ENCODE peak calls at places on chromosome 10, in seven cellular contexts. W, T, A, D, X, V and S are unnamed samples.

GRCh38 chr10:104337985-104338735 is at the start of gene ITPRIP:
- DNase-seq in A (no peak), D (no peak), V (peak), W (peak), T (peak), X (peak), S (peak)

GRCh38 chr10:126017961-126018560 is 121.7 kb downstream of the FANK1 start:
- DNase-seq in V (peak), A (peak), T (no peak), W (no peak), X (peak), D (no peak), S (no peak)

GRCh38 chr10:50951451-50951850 is 66.0 kb upstream of the A1CF start:
- DNase-seq in V (no peak), T (no peak), W (no peak), X (no peak), A (no peak), D (no peak), S (no peak)

GRCh38 chr10:133442191-133442966 is 11.4 kb upstream of the SCART1 start:
- DNase-seq in W (no peak), D (no peak), T (no peak), V (no peak), A (no peak), X (no peak), S (no peak)

GRCh38 chr10:110755781-110756180 is 111.6 kb downstream of the RBM20 start:
- DNase-seq in T (no peak), X (no peak), D (no peak), V (no peak), W (no peak), A (no peak), S (no peak)

GRCh38 chr10:13759167-13759566 is 172.4 kb downstream of the PRPF18 start:
- DNase-seq in W (no peak), D (peak), T (no peak), V (peak), A (no peak), X (peak), S (peak)

GRCh38 chr10:44906476-44906875 is 4.7 kb upstream of the TMEM72 start:
- DNase-seq in X (peak), W (no peak), T (no peak), V (no peak), A (no peak), D (no peak), S (no peak)

GRCh38 chr10:128178319-128178937 is 52.2 kb upstream of the MKI67 start:
- DNase-seq in D (no peak), W (no peak), V (peak), T (no peak), X (peak), A (no peak), S (no peak)

GRCh38 chr10:9096288-9096687 is 1041.8 kb downstream of the GATA3 start:
- DNase-seq in X (no peak), A (no peak), W (no peak), V (no peak), D (no peak), T (no peak), S (no peak)

GRCh38 chr10:11010582-11010981 is 7.1 kb upstream of the CELF2 start:
- DNase-seq in D (no peak), W (no peak), T (no peak), V (no peak), X (no peak), A (no peak), S (no peak)

GRCh38 chr10:130218181-130218641 is 82.0 kb downstream of the GLRX3 start:
- DNase-seq in V (no peak), X (no peak), D (no peak), A (no peak), W (no peak), T (no peak), S (no peak)

GRCh38 chr10:14276200-14276599 is 54.5 kb downstream of the FRMD4A start:
- DNase-seq in V (no peak), T (no peak), D (no peak), A (no peak), X (no peak), W (no peak), S (no peak)

GRCh38 chr10:121928528-121928884 is 675 bp upstream of the ATE1 start:
- DNase-seq in X (peak), T (no peak), A (no peak), V (peak), W (peak), D (no peak), S (no peak)

GRCh38 chr10:35789996-35790395 is 147.9 kb upstream of the FZD8 start:
- DNase-seq in V (no peak), X (peak), T (no peak), D (no peak), W (no peak), A (peak), S (no peak)

GRCh38 chr10:29608062-29608461 is 26.7 kb downstream of the SVIL start:
- DNase-seq in V (no peak), T (peak), W (no peak), X (no peak), D (no peak), A (no peak), S (no peak)

GRCh38 chr10:109174526-109174925 is 748.8 kb downstream of the XPNPEP1 start:
- DNase-seq in W (no peak), A (no peak), D (no peak), X (no peak), T (no peak), V (no peak), S (no peak)

GRCh38 chr10:89414146-89414878 is at the start of gene IFIT5:
- DNase-seq in T (peak), A (no peak), V (peak), X (peak), D (no peak), W (peak), S (peak)

GRCh38 chr10:47023237-47024045 is 112.2 kb downstream of the PTPN20 start:
- DNase-seq in D (no peak), A (no peak), X (no peak), W (peak), T (peak), V (no peak), S (no peak)

GRCh38 chr10:74079914-74080590 is 70.6 kb downstream of the AP3M1 start:
- DNase-seq in D (no peak), X (no peak), V (peak), A (no peak), T (no peak), W (no peak), S (no peak)

GRCh38 chr10:116417821-116418220 is 9.8 kb upstream of the PNLIPRP3 start:
- DNase-seq in W (no peak), A (no peak), V (no peak), D (no peak), X (no peak), T (no peak), S (no peak)

GRCh38 chr10:43865275-43866135 is 216.8 kb upstream of the ZNF32 start:
- DNase-seq in D (no peak), W (peak), A (no peak), V (peak), T (no peak), X (no peak), S (peak)

GRCh38 chr10:120950103-120950561 is 99.0 kb downstream of the WDR11 start:
- DNase-seq in D (no peak), X (peak), V (peak), T (peak), A (no peak), W (no peak), S (peak)

GRCh38 chr10:46069771-46070463 is 23.8 kb upstream of the MSMB start:
- DNase-seq in A (no peak), D (no peak), X (peak), W (no peak), V (no peak), T (no peak), S (no peak)

GRCh38 chr10:29113251-29113945 is 175.5 kb upstream of the LYZL1 start:
- DNase-seq in V (no peak), D (no peak), W (no peak), A (no peak), X (peak), T (no peak), S (no peak)

GRCh38 chr10:121695731-121696464 is 97.7 kb upstream of the FGFR2 start:
- DNase-seq in W (no peak), X (no peak), A (no peak), T (no peak), V (no peak), D (no peak), S (no peak)

GRCh38 chr10:56646301-56646700 is 285.2 kb upstream of the ZWINT start:
- DNase-seq in W (no peak), V (no peak), D (no peak), A (no peak), X (no peak), T (no peak), S (no peak)

GRCh38 chr10:12701696-12702095 is 299.8 kb downstream of the CCDC3 start:
- DNase-seq in V (peak), T (no peak), A (no peak), D (no peak), W (no peak), X (peak), S (no peak)

GRCh38 chr10:44471410-44471809 is 86.5 kb upstream of the CXCL12 start:
- DNase-seq in W (no peak), A (no peak), D (no peak), X (no peak), T (no peak), V (no peak), S (no peak)

GRCh38 chr10:3426190-3426845 is 253.7 kb upstream of the PITRM1 start:
- DNase-seq in W (no peak), A (no peak), T (no peak), D (peak), X (peak), V (peak), S (no peak)

GRCh38 chr10:51760864-51761263 is 61.5 kb upstream of the CSTF2T start:
- DNase-seq in A (no peak), X (no peak), W (no peak), D (no peak), V (no peak), T (no peak), S (no peak)

GRCh38 chr10:48363617-48364355 is 57.3 kb downstream of the MAPK8 start:
- DNase-seq in X (peak), D (peak), T (no peak), W (peak), A (peak), V (peak), S (peak)

GRCh38 chr10:7134448-7134847 is 276.4 kb downstream of the SFMBT2 start:
- DNase-seq in X (no peak), W (no peak), A (no peak), T (no peak), D (no peak), V (no peak), S (no peak)

GRCh38 chr10:127983701-127984100 is 76.8 kb downstream of the PTPRE start:
- DNase-seq in A (no peak), T (peak), W (no peak), V (no peak), X (no peak), D (no peak), S (no peak)

GRCh38 chr10:68870545-68871104 is 30.5 kb upstream of the DDX50 start:
- DNase-seq in W (no peak), T (no peak), A (no peak), V (no peak), D (no peak), X (no peak), S (no peak)

GRCh38 chr10:15516284-15516956 is 145.3 kb upstream of the FAM171A1 start:
- DNase-seq in D (no peak), V (no peak), T (no peak), W (no peak), A (no peak), X (no peak), S (no peak)

DNA sequence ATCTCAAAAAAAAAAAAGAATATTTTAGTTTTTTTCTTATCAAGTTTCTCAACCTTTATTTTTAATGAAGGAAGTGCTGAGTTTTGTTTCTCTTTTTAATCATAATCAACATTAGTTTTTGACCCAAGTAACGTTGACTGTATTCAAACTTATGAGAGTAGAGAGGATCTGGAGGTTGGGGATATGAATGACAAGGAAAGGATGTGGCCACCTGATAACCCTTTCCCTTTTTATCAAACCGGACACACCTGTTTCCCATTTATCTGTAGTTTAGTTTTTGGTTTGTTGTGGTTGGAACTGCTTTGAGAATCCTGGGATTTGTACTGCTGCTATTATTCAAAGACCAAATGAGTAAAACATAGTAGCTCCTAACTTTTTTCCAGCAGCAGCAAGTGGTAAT is 38.6 kb downstream of the HACD1 start:
- DNase-seq in W (no peak), T (no peak), D (no peak), V (no peak), A (no peak), X (no peak), S (no peak)
- H3K4me3 ChIP-seq in W (no peak), T (no peak), D (no peak), V (no peak), A (no peak), X (no peak), S (no peak)

DNA sequence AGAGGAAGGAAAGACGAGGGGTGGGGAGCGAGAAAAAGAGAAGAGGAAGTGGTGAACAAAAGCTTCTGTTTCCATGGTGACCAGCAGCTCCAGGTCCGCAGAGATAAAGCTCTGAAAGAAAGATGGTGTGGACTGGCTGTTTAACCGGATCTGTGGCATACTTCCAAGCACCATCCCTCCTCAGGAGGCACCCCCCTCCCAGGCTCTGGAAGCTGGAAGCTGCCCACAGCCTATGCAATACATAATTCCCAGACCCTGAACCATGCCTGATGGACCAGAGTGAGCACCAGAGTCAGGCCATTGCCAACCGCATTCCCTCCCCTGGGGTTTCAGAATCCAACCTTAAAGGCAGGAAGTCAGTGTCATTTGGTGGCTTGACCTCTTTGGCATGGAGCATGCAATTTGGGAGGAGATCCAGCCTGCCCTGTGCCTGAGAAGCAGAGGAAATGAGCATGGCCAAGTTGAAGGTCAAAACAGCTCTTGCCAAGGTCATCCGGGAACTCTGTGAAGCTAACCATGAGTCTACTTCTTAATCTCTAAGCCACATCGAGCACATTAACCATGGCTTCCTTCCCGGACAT is 22.2 kb upstream of the CPXM2 start:
- DNase-seq in A (no peak), X (no peak), T (peak), V (peak), W (no peak), D (no peak), S (no peak)
- H3K4me3 ChIP-seq in A (no peak), X (no peak), T (no peak), V (no peak), W (no peak), D (no peak), S (no peak)

GRCh38 chr10:5387169-5387568 is 17.5 kb downstream of the TUBAL3 start:
- DNase-seq in X (no peak), W (no peak), V (no peak), A (no peak), D (no peak), T (no peak), S (no peak)

GRCh38 chr10:5391780-5392179 is 12.8 kb downstream of the TUBAL3 start:
- DNase-seq in X (no peak), A (no peak), W (no peak), V (no peak), T (no peak), D (no peak), S (no peak)

GRCh38 chr10:5393529-5393928 is 11.1 kb downstream of the TUBAL3 start:
- DNase-seq in A (no peak), V (no peak), T (no peak), X (no peak), W (no peak), D (no peak), S (no peak)

GRCh38 chr10:5395168-5395567 is 9.5 kb downstream of the TUBAL3 start:
- DNase-seq in W (no peak), A (no peak), V (no peak), X (no peak), D (no peak), T (no peak), S (no peak)

GRCh38 chr10:5390607-5391205 is 13.9 kb downstream of the TUBAL3 start:
- DNase-seq in D (no peak), X (no peak), W (no peak), V (no peak), T (no peak), A (no peak), S (no peak)
- H3K4me3 ChIP-seq in D (no peak), X (no peak), W (no peak), V (no peak), T (no peak), A (no peak), S (no peak)

DNA sequence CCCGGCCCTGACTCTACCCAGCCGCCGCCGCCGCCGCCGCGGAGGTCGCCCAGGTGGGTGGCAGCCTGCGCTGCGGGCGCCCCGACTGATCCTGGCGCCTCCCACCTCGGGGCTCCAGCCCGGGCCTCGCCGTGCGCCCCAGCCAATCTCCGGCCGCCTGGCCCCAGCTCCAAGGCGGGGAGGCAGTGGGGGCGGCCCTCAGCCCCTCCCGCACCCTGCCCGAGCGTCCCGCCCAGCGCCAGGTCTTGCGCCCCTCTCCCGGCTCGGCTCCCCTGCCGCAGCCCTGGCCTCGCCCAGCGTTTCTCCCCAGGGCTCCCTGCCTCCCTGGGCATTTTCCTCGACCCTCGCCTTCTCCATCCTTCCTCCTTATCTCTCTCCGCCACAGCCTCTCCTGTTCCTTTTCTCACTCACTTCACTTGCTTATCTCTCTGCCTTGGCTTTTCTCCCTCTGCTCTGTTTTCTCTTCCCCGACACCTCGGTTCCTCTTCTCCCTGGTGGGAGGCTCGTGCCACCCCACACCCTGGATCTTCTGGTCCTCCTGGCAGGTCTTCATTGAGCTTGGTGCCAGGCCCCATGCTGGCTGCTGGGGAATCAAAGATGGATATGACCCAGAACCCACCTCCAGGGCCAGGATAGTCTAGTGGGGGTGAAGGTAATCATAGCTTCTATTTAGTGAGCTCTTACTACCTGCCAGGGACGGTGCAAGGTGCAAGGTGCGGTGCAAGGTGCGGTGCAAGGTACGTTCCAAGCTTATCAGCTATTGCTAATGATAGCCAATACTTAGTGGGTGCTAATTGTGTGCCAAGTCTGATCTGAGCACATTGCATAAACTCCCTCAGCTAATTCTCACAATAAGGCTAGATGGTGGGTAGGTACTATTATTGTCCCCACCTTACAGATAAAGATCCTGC is at the start of gene SFRP5:
- DNase-seq in V (no peak), D (no peak), W (no peak), X (no peak), T (peak), A (no peak), S (no peak)
- H3K4me3 ChIP-seq in V (peak), D (peak), W (peak), X (peak), T (peak), A (peak), S (no peak)

GRCh38 chr10:22314852-22315251 is 1.3 kb upstream of the COMMD3 start:
- DNase-seq in V (no peak), D (no peak), A (no peak), W (no peak), X (no peak), T (no peak), S (no peak)
- H3K4me3 ChIP-seq in V (no peak), D (no peak), A (no peak), W (peak), X (peak), T (no peak), S (no peak)

DNA sequence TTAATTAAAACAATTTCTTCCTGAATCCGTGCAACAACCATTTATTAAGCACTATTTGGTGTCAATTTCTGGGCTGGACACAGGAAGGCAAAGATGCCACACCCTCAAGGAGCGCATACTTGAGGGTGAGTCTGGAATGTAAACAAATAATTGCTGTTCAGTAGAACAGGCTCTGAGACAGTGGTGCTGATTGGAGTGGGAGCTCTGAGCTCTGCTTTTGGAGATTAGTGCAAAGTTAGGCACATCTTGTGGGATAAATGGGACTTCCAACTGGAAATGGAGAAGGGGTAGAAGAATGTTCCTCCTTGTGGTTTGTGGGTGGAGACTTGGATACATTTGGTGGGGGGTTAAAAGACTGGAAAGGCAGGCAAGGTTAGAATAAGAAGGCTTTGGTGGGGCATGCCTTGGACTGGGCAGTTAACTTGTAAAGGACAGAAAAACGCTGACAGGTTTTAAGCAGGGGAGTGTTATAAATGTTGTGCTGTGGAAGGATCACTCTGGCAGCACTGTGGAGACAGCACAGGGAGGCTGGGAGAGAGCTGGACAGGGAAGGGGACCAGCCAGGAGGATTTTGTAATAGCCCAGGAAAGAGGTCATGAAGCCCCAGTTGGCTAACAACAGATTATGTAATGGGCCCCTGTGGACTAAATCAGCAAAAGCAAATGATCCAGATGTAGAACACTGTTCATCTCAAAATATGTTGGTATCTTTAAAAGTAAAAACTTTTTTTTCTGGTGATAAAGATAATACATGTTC is 80.7 kb downstream of the ZNF365 start:
- DNase-seq in X (peak), D (peak), V (peak), W (no peak), T (peak), A (peak), S (no peak)
- H3K4me3 ChIP-seq in X (peak), D (no peak), V (no peak), W (no peak), T (no peak), A (no peak), S (no peak)

DNA sequence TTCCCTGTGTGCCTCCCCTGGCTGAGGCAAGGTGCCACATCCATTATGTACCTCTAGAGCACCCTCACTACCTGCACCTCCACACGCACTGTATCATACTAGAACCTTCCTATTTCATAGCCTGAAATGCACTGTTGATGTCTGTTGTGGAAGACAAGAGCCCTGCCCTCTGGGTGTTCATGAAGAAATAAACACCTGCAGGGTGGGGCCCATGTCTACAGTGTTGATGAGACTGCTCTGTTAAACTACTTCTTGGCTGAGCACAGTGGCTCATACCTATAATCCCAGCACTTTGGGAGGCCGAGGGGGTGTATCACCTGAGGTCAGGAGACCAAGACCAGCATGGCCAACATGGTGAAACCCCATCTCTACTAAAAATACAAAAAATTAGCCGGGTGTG is 14.0 kb downstream of the SORBS1 start:
- DNase-seq in X (no peak), W (no peak), T (no peak), V (no peak), D (no peak), A (no peak), S (no peak)
- H3K4me3 ChIP-seq in X (no peak), W (no peak), T (no peak), V (no peak), D (no peak), A (no peak), S (no peak)